ENCODE peak calls at places on chromosomes 4 and X, in six cellular contexts. A is Karpas-422, C is GM23248, Y is fibroblast of lung, W is mammary epithelial cell, X is GM23338. Q is an unnamed sample.

GRCh38 chr4:118281611-118282442 is 71.0 kb downstream of the PRSS12 start:
- DNase-seq in A (peak; percentile 67), C (peak; percentile 42), Y (peak; percentile 71), W (peak; percentile 51), X (no peak), Q (no peak)

GRCh38 chr4:23674694-23675093 is 215.2 kb downstream of the PPARGC1A start:
- DNase-seq in A (no peak), C (no peak), Y (no peak), W (no peak), X (no peak), Q (no peak)

GRCh38 chr4:105462042-105462421 is 11.8 kb downstream of the PPA2 start:
- DNase-seq in A (no peak), C (no peak), Y (no peak), W (no peak), X (no peak), Q (no peak)

GRCh38 chr4:75643651-75644050 is 13.3 kb upstream of the CDKL2 start:
- DNase-seq in A (no peak), C (no peak), Y (peak; percentile 44), W (no peak), X (no peak), Q (no peak)

GRCh38 chrX:153731117-153731844 is 6.6 kb downstream of the ABCD1 start:
- DNase-seq in A (no peak), C (peak; percentile 35), Y (no peak), W (no peak), X (no peak), Q (no peak)

GRCh38 chr4:26031704-26032103 is 117.7 kb downstream of the SMIM20 start:
- DNase-seq in A (no peak), C (peak; percentile 20), Y (no peak), W (no peak), X (no peak), Q (no peak)

GRCh38 chr4:47122592-47123291 is 91.4 kb downstream of the GABRB1 start:
- DNase-seq in A (peak; percentile 91), C (peak; percentile 57), Y (peak; percentile 70), W (peak; percentile 58), X (peak; percentile 86), Q (peak; percentile 83)

GRCh38 chr4:15659768-15660394 is 4.7 kb upstream of the FBXL5 start:
- DNase-seq in A (peak; percentile 36), C (peak; percentile 86), Y (peak; percentile 28), W (peak; percentile 68), X (no peak), Q (peak; percentile 87)

GRCh38 chr4:80361329-80361900 is 25.9 kb downstream of the CFAP299 start:
- DNase-seq in A (peak; percentile 57), C (peak; percentile 58), Y (peak; percentile 14), W (peak; percentile 28), X (peak; percentile 61), Q (peak; percentile 36)

GRCh38 chrX:108914791-108915190 is 178.4 kb upstream of the IRS4 start:
- DNase-seq in A (no peak), C (no peak), Y (no peak), W (no peak), X (no peak), Q (no peak)

GRCh38 chrX:100413231-100413630 is 3.2 kb upstream of the PCDH19 start:
- DNase-seq in A (peak; percentile 87), C (peak; percentile 77), Y (peak; percentile 32), W (peak; percentile 43), X (peak; percentile 80), Q (peak; percentile 50)

GRCh38 chr4:108053281-108053701 is 63.6 kb downstream of the HADH start:
- DNase-seq in A (no peak), C (no peak), Y (peak; percentile 40), W (no peak), X (no peak), Q (peak; percentile 47)

GRCh38 chrX:70026112-70026850 is 23.5 kb downstream of the AWAT2 start:
- DNase-seq in A (no peak), C (no peak), Y (no peak), W (peak; percentile 37), X (no peak), Q (peak; percentile 0)

GRCh38 chrX:107562482-107562881 is 65.8 kb upstream of the PRPS1 start:
- DNase-seq in A (no peak), C (peak; percentile 81), Y (peak; percentile 97), W (peak; percentile 31), X (no peak), Q (peak; percentile 61)

GRCh38 chrX:129979207-129979920 is 3.1 kb upstream of the BCORL1 start:
- DNase-seq in A (no peak), C (peak; percentile 30), Y (no peak), W (no peak), X (no peak), Q (peak; percentile 40)

GRCh38 chr4:150943126-150943525 is 72.0 kb downstream of the LRBA start:
- DNase-seq in A (no peak), C (no peak), Y (no peak), W (no peak), X (no peak), Q (no peak)

GRCh38 chr4:154416183-154416543 is 75.4 kb downstream of the DCHS2 start:
- DNase-seq in A (no peak), C (peak; percentile 4), Y (peak; percentile 1), W (no peak), X (peak; percentile 76), Q (peak; percentile 30)

GRCh38 chr4:89410687-89411086 is 103.1 kb upstream of the GPRIN3 start:
- DNase-seq in A (no peak), C (peak; percentile 77), Y (peak; percentile 94), W (peak; percentile 21), X (peak; percentile 8), Q (peak; percentile 43)

GRCh38 chr4:165464813-165465381 is 86.1 kb downstream of the CPE start:
- DNase-seq in A (peak; percentile 78), C (peak; percentile 72), Y (peak; percentile 36), W (no peak), X (peak; percentile 64), Q (peak; percentile 50)

DNA sequence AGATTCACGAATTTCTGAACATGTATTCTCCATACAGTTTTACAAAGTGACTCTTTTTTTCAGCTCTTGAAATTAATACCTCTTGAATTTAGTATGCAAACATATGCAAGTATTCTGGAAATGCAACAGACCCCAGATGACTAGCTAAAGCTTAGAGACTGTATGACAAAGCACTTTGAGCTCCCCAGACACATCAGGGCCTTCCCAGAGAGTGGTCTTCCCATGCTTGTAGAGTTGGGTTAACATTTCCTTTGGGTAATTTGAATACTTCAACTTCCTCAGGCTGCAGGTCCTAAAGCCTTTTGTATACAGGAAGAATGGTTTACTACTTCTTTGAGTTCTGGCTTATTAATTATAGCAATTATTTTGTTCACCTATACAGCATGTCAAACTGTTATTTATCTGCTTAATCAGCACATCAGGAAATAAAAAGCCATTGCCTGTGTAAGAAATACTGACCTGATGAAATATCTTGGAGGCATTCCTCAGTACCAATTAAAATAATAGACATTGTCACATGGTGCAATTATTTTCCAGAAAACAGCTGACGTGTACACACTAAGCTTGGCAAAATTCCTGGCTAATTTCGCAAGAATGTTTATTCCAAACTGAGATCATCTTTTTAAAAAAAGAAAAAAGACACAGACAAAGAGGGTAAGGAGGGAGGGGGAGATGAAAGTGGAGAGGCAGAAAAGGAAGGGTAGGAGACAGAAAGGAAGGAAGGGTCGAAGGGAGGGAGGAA is 62.1 kb upstream of the NFKB1 start:
- DNase-seq in A (no peak), C (peak; percentile 92), Y (peak; percentile 79), W (peak; percentile 92), X (peak; percentile 43), Q (peak; percentile 98)
- H3K4me2 ChIP-seq in A (no peak overlapping the region), C (peak overlapping the region; percentile 79), Y (peak overlapping the region; percentile 61), W (no peak overlapping the region), X (peak overlapping the region; percentile 35), Q (no peak overlapping the region)

DNA sequence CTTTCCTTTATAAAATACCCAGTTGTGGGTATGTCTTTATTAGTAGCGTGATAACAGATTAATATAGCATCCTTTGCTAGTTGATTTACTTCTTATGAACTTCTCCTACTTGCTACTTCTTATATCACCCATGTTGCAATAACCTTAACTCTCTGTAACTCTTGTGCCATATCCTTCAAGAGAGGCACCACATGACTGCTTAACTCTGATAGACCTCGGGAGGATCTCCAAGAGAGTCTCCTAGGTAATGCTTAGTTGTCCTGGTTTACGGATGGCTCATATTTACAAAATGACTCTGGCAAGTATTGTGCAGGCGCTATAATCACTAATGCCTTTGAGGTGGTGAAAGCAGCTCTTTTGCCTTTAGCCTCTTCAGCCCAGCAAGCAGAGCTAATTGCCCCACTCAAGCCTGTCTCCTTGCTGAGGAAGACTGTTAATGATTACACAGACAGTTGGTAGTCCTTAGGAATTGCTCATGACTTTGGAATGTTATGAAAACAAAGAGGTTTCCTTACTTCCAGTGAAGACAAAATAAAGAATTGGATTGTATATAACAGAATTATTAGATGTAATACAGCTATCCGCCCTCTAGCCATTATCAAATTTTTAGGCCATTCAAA is 1305.8 kb downstream of the PCDH7 start:
- DNase-seq in A (no peak), C (no peak), Y (peak; percentile 60), W (peak; percentile 56), X (peak; percentile 20), Q (peak; percentile 33)
- H2AFZ ChIP-seq in A (no peak overlapping the region), C (no peak overlapping the region), Y (no peak overlapping the region), W (no peak overlapping the region), X (no peak overlapping the region), Q (no peak overlapping the region)

GRCh38 chrX:151830911-151831310 is 81.8 kb upstream of the MAGEA4 start:
- DNase-seq in A (no peak), C (no peak), Y (peak; percentile 70), W (no peak), X (peak; percentile 28), Q (no peak)

GRCh38 chrX:151825927-151826471 is 86.7 kb upstream of the MAGEA4 start:
- DNase-seq in A (no peak), C (peak; percentile 90), Y (peak; percentile 91), W (peak; percentile 59), X (peak; percentile 0), Q (peak; percentile 3)

DNA sequence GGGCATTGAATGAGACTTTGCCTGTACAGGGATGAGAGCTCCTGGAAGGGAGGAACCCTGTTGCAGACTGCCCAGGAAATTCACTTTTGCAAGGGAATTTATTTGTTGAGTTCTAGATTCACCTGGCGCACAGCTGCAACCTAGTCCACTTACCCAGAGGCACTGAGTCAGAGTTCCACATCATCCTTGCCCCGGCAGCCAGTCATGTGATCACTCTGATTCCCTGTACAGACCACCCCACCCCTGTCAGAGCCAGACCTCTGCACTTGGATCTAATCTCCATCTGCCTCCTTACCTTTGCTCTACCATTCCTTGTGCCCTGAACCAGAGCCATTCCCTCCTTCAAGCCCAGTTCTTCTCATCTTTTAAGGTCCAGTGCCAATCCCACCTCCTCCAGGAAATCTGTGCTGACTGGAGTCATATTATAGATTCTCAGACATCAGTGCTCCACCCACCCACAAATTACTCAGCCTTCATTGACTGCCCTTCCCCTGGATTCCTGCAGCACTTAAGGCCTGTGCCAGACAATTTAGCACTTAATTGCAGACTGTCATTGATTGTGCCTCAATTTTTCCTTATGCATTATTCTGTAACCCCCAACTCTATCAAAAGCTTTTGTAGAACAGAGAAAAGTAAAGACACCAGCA is 84.1 kb upstream of the MAGEA4 start:
- DNase-seq in A (no peak), C (peak; percentile 44), Y (peak; percentile 70), W (peak; percentile 16), X (no peak), Q (no peak)
- H3K4me2 ChIP-seq in A (no peak overlapping the region), C (no peak overlapping the region), Y (no peak overlapping the region), W (no peak overlapping the region), X (no peak overlapping the region), Q (no peak overlapping the region)

GRCh38 chr4:94466923-94467322 is 15.2 kb downstream of the PDLIM5 start:
- DNase-seq in A (no peak), C (no peak), Y (no peak), W (no peak), X (no peak), Q (no peak)

GRCh38 chr4:94463771-94464170 is 12.0 kb downstream of the PDLIM5 start:
- DNase-seq in A (no peak), C (peak; percentile 62), Y (peak; percentile 57), W (peak; percentile 72), X (no peak), Q (peak; percentile 39)

GRCh38 chr4:94472056-94472826 is 20.5 kb downstream of the PDLIM5 start:
- DNase-seq in A (no peak), C (peak; percentile 90), Y (peak; percentile 92), W (peak; percentile 43), X (no peak), Q (peak; percentile 67)

GRCh38 chr4:94469221-94469784 is 17.6 kb downstream of the PDLIM5 start:
- DNase-seq in A (no peak), C (no peak), Y (no peak), W (no peak), X (no peak), Q (no peak)

GRCh38 chr4:94468093-94468492 is 16.4 kb downstream of the PDLIM5 start:
- DNase-seq in A (no peak), C (no peak), Y (no peak), W (no peak), X (no peak), Q (no peak)
- H2AFZ ChIP-seq in A (no peak overlapping the region), C (no peak overlapping the region), Y (no peak overlapping the region), W (no peak overlapping the region), X (no peak overlapping the region), Q (no peak overlapping the region)

Q was measured in mesenchymal stem cell.